ENCODE peak calls at places on chromosome 4, in nine cellular contexts. E is A172; K is iPS-NIHi11; R is breast epithelium; L is MM.1S; N is AG09309; T is fibroblast of the aortic adventitia; U is AG04450; W is stimulated activated CD4-positive, alpha-beta T cell treated with anti-CD3 and anti-CD28 coated beads, Interleukin-15, amount 100 ng/mL, for 24 hours. H is an unnamed sample.

GRCh38 chr4:164937576-164938270 is 39.7 kb downstream of the TRIM61 start:
- DNase-seq in E (no peak), K (peak; percentile 22), R (no peak), L (peak; percentile 79), N (no peak), T (peak; percentile 14), U (no peak), W (no peak), H (no peak)

GRCh38 chr4:162154862-162155540 is 8.8 kb downstream of the FSTL5 start:
- DNase-seq in E (no peak), K (no peak), R (no peak), L (no peak), N (no peak), T (no peak), U (no peak), W (no peak), H (no peak)

GRCh38 chr4:21113496-21114213 is 413.4 kb downstream of the PACRGL start:
- DNase-seq in E (peak; percentile 4), K (no peak), R (no peak), L (no peak), N (no peak), T (peak; percentile 1), U (no peak), W (no peak), H (no peak)

GRCh38 chr4:14719053-14719452 is 283.2 kb upstream of the CPEB2 start:
- DNase-seq in E (peak; percentile 72), K (no peak), R (no peak), L (no peak), N (peak; percentile 8), T (peak; percentile 68), U (no peak), W (no peak), H (peak; percentile 70)

GRCh38 chr4:129929052-129929451 is 833.1 kb downstream of the C4orf33 start:
- DNase-seq in E (peak; percentile 5), K (peak; percentile 13), R (no peak), L (no peak), N (no peak), T (no peak), U (no peak), W (no peak), H (no peak)

GRCh38 chr4:44447563-44448504 is 775 bp downstream of the KCTD8 start:
- DNase-seq in E (no peak), K (peak; percentile 39), R (peak; percentile 53), L (peak; percentile 61), N (no peak), T (peak; percentile 8), U (no peak), W (peak; percentile 12), H (peak; percentile 83)

GRCh38 chr4:89836031-89836777 is 757 bp downstream of the SNCA start:
- DNase-seq in E (no peak), K (peak; percentile 43), R (no peak), L (no peak), N (no peak), T (no peak), U (no peak), W (peak; percentile 6), H (no peak)

GRCh38 chr4:119113033-119113655 is 22.5 kb upstream of the MYOZ2 start:
- DNase-seq in E (peak; percentile 93), K (no peak), R (no peak), L (no peak), N (peak; percentile 89), T (peak; percentile 94), U (peak; percentile 68), W (no peak), H (no peak)

GRCh38 chr4:41438564-41438963 is 99.4 kb upstream of the LIMCH1 start:
- DNase-seq in E (no peak), K (no peak), R (no peak), L (no peak), N (peak; percentile 42), T (no peak), U (no peak), W (no peak), H (no peak)

GRCh38 chr4:11106769-11107168 is 321.9 kb downstream of the HS3ST1 start:
- DNase-seq in E (no peak), K (no peak), R (no peak), L (no peak), N (no peak), T (peak; percentile 51), U (no peak), W (no peak), H (no peak)

GRCh38 chr4:74410272-74410671 is 34.7 kb upstream of the AREG start:
- DNase-seq in E (no peak), K (no peak), R (no peak), L (no peak), N (no peak), T (peak; percentile 30), U (no peak), W (no peak), H (no peak)

GRCh38 chr4:74054483-74055032 is 16.1 kb upstream of the CXCL3 start:
- DNase-seq in E (no peak), K (no peak), R (no peak), L (no peak), N (no peak), T (no peak), U (no peak), W (no peak), H (no peak)

GRCh38 chr4:128163177-128164117 is 102.3 kb downstream of the LARP1B start:
- DNase-seq in E (peak; percentile 83), K (no peak), R (no peak), L (no peak), N (peak; percentile 20), T (peak; percentile 65), U (peak; percentile 50), W (no peak), H (no peak)

GRCh38 chr4:152708806-152709205 is 29.0 kb upstream of the TMEM154 start:
- DNase-seq in E (no peak), K (no peak), R (no peak), L (no peak), N (no peak), T (no peak), U (no peak), W (no peak), H (no peak)

GRCh38 chr4:123415977-123416376 is 19.4 kb downstream of the SPRY1 start:
- DNase-seq in E (peak; percentile 70), K (no peak), R (no peak), L (no peak), N (peak; percentile 42), T (peak; percentile 65), U (no peak), W (peak; percentile 62), H (no peak)

GRCh38 chr4:168666531-168666930 is 169.7 kb downstream of the PALLD start:
- DNase-seq in E (peak; percentile 84), K (no peak), R (no peak), L (no peak), N (peak; percentile 43), T (peak; percentile 54), U (no peak), W (no peak), H (no peak)

GRCh38 chr4:107011312-107011711 is 24.8 kb downstream of the DKK2 start:
- DNase-seq in E (no peak), K (no peak), R (no peak), L (no peak), N (no peak), T (no peak), U (no peak), W (no peak), H (no peak)

GRCh38 chr4:52659722-52660261 is 691 bp upstream of the USP46 start:
- DNase-seq in E (no peak), K (peak; percentile 49), R (peak; percentile 55), L (no peak), N (no peak), T (peak; percentile 30), U (no peak), W (peak; percentile 38), H (peak; percentile 93)

GRCh38 chr4:140260227-140260626 is 106.2 kb upstream of the MAML3 start:
- DNase-seq in E (peak; percentile 69), K (no peak), R (no peak), L (no peak), N (no peak), T (peak; percentile 86), U (peak; percentile 59), W (no peak), H (no peak)

GRCh38 chr4:1310796-1311715 is 21.4 kb downstream of the MAEA start:
- DNase-seq in E (no peak), K (no peak), R (no peak), L (no peak), N (no peak), T (no peak), U (no peak), W (no peak), H (no peak)

GRCh38 chr4:187208641-187209040 is 485.0 kb upstream of the FAT1 start:
- DNase-seq in E (no peak), K (no peak), R (no peak), L (no peak), N (no peak), T (no peak), U (no peak), W (no peak), H (no peak)

GRCh38 chr4:1898007-1898406 is 26.8 kb downstream of the NSD2 start:
- DNase-seq in E (no peak), K (no peak), R (no peak), L (no peak), N (no peak), T (no peak), U (no peak), W (no peak), H (no peak)

GRCh38 chr4:18075823-18076433 is 54.4 kb upstream of the LCORL start:
- DNase-seq in E (peak; percentile 55), K (peak; percentile 30), R (no peak), L (peak; percentile 50), N (no peak), T (no peak), U (no peak), W (peak; percentile 45), H (no peak)

GRCh38 chr4:53920116-53920515 is 144.3 kb downstream of the CHIC2 start:
- DNase-seq in E (no peak), K (peak; percentile 36), R (no peak), L (no peak), N (no peak), T (no peak), U (no peak), W (no peak), H (no peak)

GRCh38 chr4:797066-797465 is 28.9 kb downstream of the CPLX1 start:
- DNase-seq in E (no peak), K (no peak), R (no peak), L (no peak), N (no peak), T (no peak), U (no peak), W (no peak), H (no peak)

GRCh38 chr4:7964890-7965662 is 25.4 kb upstream of the AFAP1 start:
- DNase-seq in E (peak; percentile 87), K (no peak), R (no peak), L (no peak), N (no peak), T (peak; percentile 53), U (no peak), W (peak; percentile 57), H (peak; percentile 84)

GRCh38 chr4:173485164-173485563 is 44.9 kb downstream of the HAND2 start:
- DNase-seq in E (no peak), K (no peak), R (no peak), L (no peak), N (no peak), T (peak; percentile 65), U (no peak), W (no peak), H (no peak)

GRCh38 chr4:164512124-164512523 is 241.8 kb upstream of the SMIM31 start:
- DNase-seq in E (no peak), K (no peak), R (no peak), L (no peak), N (no peak), T (no peak), U (no peak), W (no peak), H (no peak)

GRCh38 chr4:185358514-185359433 is 37.0 kb downstream of the LRP2BP start:
- DNase-seq in E (peak; percentile 67), K (no peak), R (no peak), L (no peak), N (peak; percentile 53), T (peak; percentile 69), U (no peak), W (no peak), H (no peak)

GRCh38 chr4:54998991-54999390 is 126.4 kb downstream of the KDR start:
- DNase-seq in E (no peak), K (no peak), R (no peak), L (no peak), N (peak; percentile 1), T (peak; percentile 91), U (no peak), W (no peak), H (no peak)

GRCh38 chr4:4851081-4851480 is 8.4 kb upstream of the MSX1 start:
- DNase-seq in E (no peak), K (no peak), R (peak; percentile 38), L (no peak), N (no peak), T (no peak), U (no peak), W (no peak), H (no peak)